ENCODE peak calls at places on chromosomes 3 and 15, in six cellular contexts. N is AML-193, M is mucosa of gallbladder, U is T follicular helper cell, E is activated T-helper 1 cell treated with Interleukin-2 at 50 U/mL for 16 hours, F is left ventricle myocardium inferior. T is an unnamed sample.

GRCh38 chr3:58490860-58491501 is 915 bp upstream of the KCTD6 start:
- DNase-seq in M (no peak), U (no peak), E (no peak), F (peak; percentile 22), N (no peak), T (no peak)

GRCh38 chr3:14521611-14522010 is 18.5 kb downstream of the GRIP2 start:
- DNase-seq in M (no peak), E (no peak), F (no peak), U (no peak), N (no peak), T (no peak)

GRCh38 chr3:38611866-38612265 is 37.6 kb downstream of the SCN5A start:
- DNase-seq in N (no peak), M (no peak), E (no peak), U (no peak), F (no peak), T (no peak)

GRCh38 chr15:46059921-46060565 is 425.2 kb downstream of the SQOR start:
- DNase-seq in M (no peak), U (no peak), N (no peak), F (no peak), E (no peak), T (no peak)

GRCh38 chr3:119555309-119555735 is 4.1 kb downstream of the CD80 start:
- DNase-seq in E (no peak), F (peak; percentile 18), U (no peak), N (no peak), M (no peak), T (no peak)

GRCh38 chr3:26920579-26920978 is 298.0 kb downstream of the LRRC3B start:
- DNase-seq in E (no peak), N (no peak), F (no peak), U (no peak), M (no peak), T (peak; percentile 32)

GRCh38 chr3:156681003-156681402 is 6.6 kb downstream of the TIPARP start:
- DNase-seq in M (peak; percentile 38), N (peak; percentile 91), F (no peak), U (no peak), E (no peak), T (no peak)

GRCh38 chr3:186417791-186418190 is 55.8 kb upstream of the DGKG start:
- DNase-seq in N (no peak), E (no peak), U (no peak), M (no peak), F (no peak), T (no peak)

GRCh38 chr15:34799825-34800168 is 4.4 kb upstream of the ACTC1 start:
- DNase-seq in U (no peak), F (no peak), N (no peak), M (no peak), E (no peak), T (no peak)

GRCh38 chr15:69544349-69545113 is 91.9 kb downstream of the RPLP1 start:
- DNase-seq in M (no peak), E (no peak), U (no peak), F (no peak), N (no peak), T (no peak)

GRCh38 chr3:17632401-17633100 is 109.9 kb downstream of the TBC1D5 start:
- DNase-seq in U (no peak), M (no peak), E (no peak), F (no peak), N (peak; percentile 49), T (no peak)

GRCh38 chr3:101784850-101785613 is 6.0 kb downstream of the NXPE3 start:
- DNase-seq in F (no peak), E (no peak), M (no peak), U (no peak), N (peak; percentile 96), T (no peak)

GRCh38 chr3:71873093-71873611 is 88.2 kb upstream of the PROK2 start:
- DNase-seq in U (no peak), E (no peak), F (no peak), M (no peak), N (no peak), T (no peak)

GRCh38 chr3:169058681-169059080 is 604.8 kb downstream of the MECOM start:
- DNase-seq in N (no peak), U (no peak), M (no peak), E (no peak), F (no peak), T (no peak)

GRCh38 chr3:150152567-150152966 is 181.9 kb upstream of the PFN2 start:
- DNase-seq in N (no peak), E (no peak), M (no peak), F (no peak), U (no peak), T (no peak)

GRCh38 chr3:157131861-157132260 is 28.1 kb downstream of the CCNL1 start:
- DNase-seq in U (no peak), E (no peak), M (no peak), N (no peak), F (no peak), T (no peak)

GRCh38 chr3:124387008-124387407 is 343.2 kb upstream of the UMPS start:
- DNase-seq in F (no peak), E (no peak), N (no peak), M (no peak), U (no peak), T (no peak)

GRCh38 chr15:69805248-69805953 is 292.3 kb downstream of the TLE3 start:
- DNase-seq in N (no peak), M (no peak), F (no peak), E (no peak), U (no peak), T (no peak)